ENCODE peak calls at places on chromosomes 2 and 18, in six cellular contexts. F, W, M, Q, Y and H are unnamed samples.

GRCh38 chr2:39095624-39096023 is 25.2 kb downstream of the SOS1 start:
- DNase-seq in F (no peak), W (no peak), M (no peak), Q (no peak), Y (no peak), H (no peak)

GRCh38 chr2:133787207-133787606 is 218.9 kb upstream of the NCKAP5 start:
- DNase-seq in F (no peak), W (no peak), M (no peak), Q (no peak), Y (no peak), H (no peak)

GRCh38 chr2:26139269-26140183 is 33.4 kb upstream of the GAREM2 start:
- DNase-seq in F (peak; percentile 43), W (no peak), M (no peak), Q (peak; percentile 44), Y (no peak), H (peak; percentile 20)

GRCh38 chr2:128381001-128381938 is 62.6 kb upstream of the HS6ST1 start:
- DNase-seq in F (no peak), W (no peak), M (no peak), Q (no peak), Y (peak; percentile 68), H (no peak)

GRCh38 chr18:12074734-12075133 is 18.9 kb upstream of the ANKRD62 start:
- DNase-seq in F (no peak), W (no peak), M (no peak), Q (no peak), Y (no peak), H (no peak)

GRCh38 chr2:61450144-61450543 is 20.7 kb downstream of the USP34 start:
- DNase-seq in F (no peak), W (no peak), M (no peak), Q (no peak), Y (no peak), H (peak; percentile 58)

GRCh38 chr2:105544591-105545377 is 145.9 kb upstream of the FHL2 start:
- DNase-seq in F (no peak), W (no peak), M (no peak), Q (no peak), Y (no peak), H (no peak)

GRCh38 chr2:196591004-196591403 is 48.5 kb upstream of the CCDC150 start:
- DNase-seq in F (no peak), W (no peak), M (no peak), Q (no peak), Y (no peak), H (no peak)

GRCh38 chr2:202261531-202261930 is 4.0 kb upstream of the NOP58 start:
- DNase-seq in F (no peak), W (no peak), M (no peak), Q (peak; percentile 32), Y (no peak), H (no peak)

GRCh38 chr18:22032392-22032961 is 136.9 kb upstream of the GATA6 start:
- DNase-seq in F (no peak), W (peak; percentile 4), M (peak; percentile 63), Q (peak; percentile 86), Y (peak; percentile 79), H (no peak)

GRCh38 chr2:154187948-154188347 is 316.2 kb downstream of the GALNT13 start:
- DNase-seq in F (no peak), W (no peak), M (no peak), Q (no peak), Y (no peak), H (no peak)

GRCh38 chr2:204695506-204695905 is 150.2 kb downstream of the PARD3B start:
- DNase-seq in F (no peak), W (no peak), M (no peak), Q (no peak), Y (no peak), H (no peak)

GRCh38 chr2:30932850-30933249 is 125.6 kb upstream of the CAPN13 start:
- DNase-seq in F (no peak), W (no peak), M (no peak), Q (no peak), Y (no peak), H (no peak)

GRCh38 chr2:15682354-15682753 is 90.7 kb downstream of the DDX1 start:
- DNase-seq in F (no peak), W (no peak), M (no peak), Q (no peak), Y (no peak), H (no peak)

DNA sequence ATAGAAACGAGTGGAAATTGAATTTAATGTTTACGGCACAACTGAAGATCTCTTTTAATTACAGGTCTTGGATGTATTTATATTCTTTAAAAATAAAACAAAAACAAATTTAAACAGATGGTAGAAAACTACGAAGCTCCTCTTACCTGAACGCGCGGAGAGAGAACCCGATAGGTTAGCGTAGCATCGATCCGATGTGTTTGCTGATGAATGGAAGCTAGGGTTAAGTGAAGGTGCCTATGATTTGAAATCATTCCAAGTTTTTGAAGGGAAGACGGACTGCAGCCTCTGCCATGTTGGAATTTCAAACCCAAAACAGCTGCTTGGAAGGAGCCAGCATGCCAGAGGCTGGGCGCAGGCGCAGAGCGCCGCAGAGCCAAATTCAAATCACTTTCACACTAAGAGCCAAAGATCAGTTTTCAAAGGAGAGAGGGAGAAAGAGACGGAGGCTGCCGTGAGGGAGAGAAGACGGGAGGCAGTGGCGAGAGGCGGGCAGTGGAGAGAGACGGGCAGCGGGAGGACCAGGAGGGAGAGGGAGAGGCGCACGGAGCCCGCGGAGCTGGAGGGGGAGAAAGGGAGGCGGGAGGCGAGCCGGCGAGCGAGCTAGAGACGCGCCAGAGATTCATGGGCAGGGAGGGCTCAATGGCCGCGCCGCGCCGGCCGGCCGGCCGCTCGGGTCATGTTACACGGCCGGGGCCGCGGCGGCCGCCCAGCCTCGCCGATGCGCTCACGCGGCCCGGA is at the start of gene FIGN:
- DNase-seq in F (no peak), W (no peak), M (peak; percentile 91), Q (peak; percentile 81), Y (peak; percentile 75), H (no peak)
- TF ChIP-seq POLR2A in F (no peak), W (no peak), M (peak; percentile 60), Q (peak; percentile 43), Y (peak; percentile 90), H (no peak)

GRCh38 chr18:48992791-48993555 is 42.2 kb upstream of the SMAD7 start:
- DNase-seq in F (peak; percentile 24), W (peak; percentile 13), M (no peak), Q (no peak), Y (no peak), H (peak; percentile 87)

GRCh38 chr18:48996041-48996440 is 45.3 kb upstream of the SMAD7 start:
- DNase-seq in F (no peak), W (no peak), M (no peak), Q (no peak), Y (no peak), H (no peak)

GRCh38 chr18:48993586-48993985 is 42.8 kb upstream of the SMAD7 start:
- DNase-seq in F (no peak), W (no peak), M (no peak), Q (no peak), Y (no peak), H (no peak)

GRCh38 chr18:48994926-48995835 is 44.4 kb upstream of the SMAD7 start:
- DNase-seq in F (no peak), W (no peak), M (no peak), Q (no peak), Y (no peak), H (no peak)

GRCh38 chr18:48994044-48994651 is 43.4 kb upstream of the SMAD7 start:
- DNase-seq in F (no peak), W (no peak), M (no peak), Q (peak; percentile 58), Y (peak; percentile 48), H (no peak)
- TF ChIP-seq MYC in F (no peak), W (no peak), M (no peak), Q (no peak), Y (no peak), H (no peak)

DNA sequence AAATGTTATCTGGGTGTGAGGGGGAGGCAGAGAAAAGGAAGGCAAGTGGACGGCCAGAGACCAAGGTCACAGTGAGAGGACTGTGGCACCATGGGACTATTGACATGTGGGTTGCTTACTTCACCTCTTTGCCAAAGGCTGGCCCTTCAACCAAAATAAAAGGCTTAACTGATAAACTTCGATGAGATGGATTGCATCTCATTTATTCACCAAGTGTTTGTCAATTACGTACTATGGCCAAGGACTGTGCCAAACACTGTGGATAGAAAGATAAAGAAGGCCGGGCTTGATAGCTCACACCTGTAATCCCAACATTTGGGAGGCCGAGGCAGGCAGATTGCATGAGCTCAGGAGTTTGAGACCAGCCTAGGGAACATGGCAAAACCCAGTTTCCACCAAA is 98.7 kb upstream of the CCBE1 start:
- DNase-seq in F (no peak), W (no peak), M (no peak), Q (no peak), Y (no peak), H (no peak)
- TF ChIP-seq MAX in F (no peak), W (no peak), M (no peak), Q (no peak), Y (no peak), H (no peak)

GRCh38 chr2:85420743-85421705 is 2.5 kb downstream of the SH2D6 start:
- DNase-seq in F (peak; percentile 93), W (no peak), M (peak; percentile 79), Q (peak; percentile 98), Y (peak; percentile 94), H (peak; percentile 94)
- TF ChIP-seq POLR2A in F (peak; percentile 25), W (peak; percentile 33), M (no peak), Q (no peak), Y (no peak), H (peak; percentile 3)

GRCh38 chr2:5914831-5915611 is 222.8 kb downstream of the SOX11 start:
- DNase-seq in F (no peak), W (no peak), M (no peak), Q (no peak), Y (no peak), H (no peak)
- TF ChIP-seq MYC in F (no peak), W (no peak), M (no peak), Q (no peak), Y (no peak), H (no peak)

GRCh38 chr2:214158851-214159250 is 252.0 kb upstream of the VWC2L start:
- DNase-seq in F (no peak), W (no peak), M (no peak), Q (no peak), Y (no peak), H (no peak)

GRCh38 chr2:214156971-214157370 is 253.9 kb upstream of the VWC2L start:
- DNase-seq in F (no peak), W (no peak), M (no peak), Q (no peak), Y (no peak), H (no peak)
- TF ChIP-seq MAX in F (no peak), W (no peak), M (no peak), Q (no peak), Y (no peak), H (no peak)

DNA sequence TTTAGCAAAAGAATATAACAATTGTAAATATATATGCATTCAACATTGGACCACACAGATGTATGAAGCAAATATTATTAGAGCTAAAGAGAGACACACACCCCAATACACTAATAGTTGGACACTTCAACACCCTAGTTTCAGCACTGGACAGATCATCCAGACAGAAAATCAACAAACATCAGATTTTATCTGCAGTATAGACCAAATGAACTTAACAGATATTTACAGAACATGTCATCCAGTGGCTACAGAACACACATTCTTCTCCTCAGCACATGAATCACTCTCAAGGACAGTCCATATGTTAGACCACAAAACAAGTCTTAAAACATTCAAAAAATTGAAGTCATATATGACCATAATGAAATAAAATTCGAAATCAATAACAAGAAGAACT is 22.1 kb upstream of the EVA1A start:
- DNase-seq in F (no peak), W (no peak), M (no peak), Q (no peak), Y (peak; percentile 49), H (no peak)
- TF ChIP-seq POLR2A in F (no peak), W (no peak), M (no peak), Q (no peak), Y (no peak), H (no peak)